ENCODE peak calls at places on chromosomes 6 and 20, in nine cellular contexts. C is CD8-positive, alpha-beta memory T cell; T is psoas muscle; K is endodermal cell; Y is IMR-90; D is right atrium auricular region; X is right cardiac atrium; L is body of pancreas; S is heart right ventricle. B is an unnamed sample. For H3K9me3, the result is how much of the 10 kb centered on the place peaks cover.

GRCh38 chr6:27478141-27478705 is 5.3 kb upstream of the ZNF184 start:
- DNase-seq in C (no peak), T (no peak), K (no peak), Y (peak), D (no peak), X (no peak), L (no peak), S (peak), B (no peak)

GRCh38 chr6:137901454-137901853 is 34.4 kb downstream of the TNFAIP3 start:
- DNase-seq in C (no peak), T (no peak), K (no peak), Y (no peak), D (no peak), X (no peak), L (peak), S (no peak), B (no peak)

GRCh38 chr20:48687097-48687800 is 140.6 kb downstream of the PREX1 start:
- DNase-seq in C (no peak), T (no peak), K (no peak), Y (no peak), D (no peak), X (no peak), L (no peak), S (no peak), B (no peak)

GRCh38 chr6:153028963-153029362 is 26.5 kb upstream of the MTRF1L start:
- DNase-seq in C (no peak), T (no peak), K (no peak), Y (no peak), D (no peak), X (no peak), L (no peak), S (no peak), B (no peak)

GRCh38 chr20:6311841-6312655 is 189.2 kb upstream of the FERMT1 start:
- DNase-seq in C (no peak), T (no peak), K (no peak), Y (no peak), D (no peak), X (no peak), L (no peak), S (no peak), B (no peak)

GRCh38 chr6:40900791-40901190 is 138.2 kb downstream of the UNC5CL start:
- DNase-seq in C (no peak), T (no peak), K (peak), Y (no peak), D (no peak), X (no peak), L (no peak), S (peak), B (no peak)

GRCh38 chr20:64083380-64084208 is 604 bp downstream of the LKAAEAR1 start:
- DNase-seq in C (peak), T (peak), K (peak), Y (peak), D (peak), X (peak), L (peak), S (peak), B (peak)

GRCh38 chr20:62804021-62804631 is 509 bp upstream of the OGFR start:
- DNase-seq in C (peak), T (no peak), K (no peak), Y (no peak), D (no peak), X (peak), L (no peak), S (no peak), B (no peak)

GRCh38 chr6:30319146-30319835 is 7.4 kb upstream of the TRIM39 start:
- DNase-seq in C (no peak), T (no peak), K (no peak), Y (peak), D (no peak), X (no peak), L (no peak), S (no peak), B (no peak)

GRCh38 chr6:41536884-41537347 is 9.3 kb upstream of the FOXP4 start:
- DNase-seq in C (no peak), T (no peak), K (no peak), Y (no peak), D (no peak), X (peak), L (peak), S (no peak), B (no peak)

GRCh38 chr20:38843346-38843745 is 37.8 kb downstream of the PPP1R16B start:
- DNase-seq in C (no peak), T (no peak), K (no peak), Y (no peak), D (no peak), X (no peak), L (no peak), S (no peak), B (no peak)

GRCh38 chr6:25312703-25313102 is 33.5 kb downstream of the CARMIL1 start:
- DNase-seq in C (no peak), T (no peak), K (no peak), Y (peak), D (no peak), X (no peak), L (no peak), S (no peak), B (no peak)

GRCh38 chr6:54361734-54362133 is 53.5 kb downstream of the TINAG start:
- DNase-seq in C (no peak), T (no peak), K (no peak), Y (no peak), D (no peak), X (no peak), L (no peak), S (no peak), B (no peak)

GRCh38 chr20:31239139-31239538 is 18.3 kb upstream of the DEFB115 start:
- DNase-seq in C (no peak), T (no peak), K (no peak), Y (no peak), D (no peak), X (no peak), L (no peak), S (no peak), B (no peak)
- H3K9me3 ChIP-seq in C (under half), T (half or more), K (half or more), Y (under half), D (half or more), X (under half), L (under half), S (half or more), B (under half)

DNA sequence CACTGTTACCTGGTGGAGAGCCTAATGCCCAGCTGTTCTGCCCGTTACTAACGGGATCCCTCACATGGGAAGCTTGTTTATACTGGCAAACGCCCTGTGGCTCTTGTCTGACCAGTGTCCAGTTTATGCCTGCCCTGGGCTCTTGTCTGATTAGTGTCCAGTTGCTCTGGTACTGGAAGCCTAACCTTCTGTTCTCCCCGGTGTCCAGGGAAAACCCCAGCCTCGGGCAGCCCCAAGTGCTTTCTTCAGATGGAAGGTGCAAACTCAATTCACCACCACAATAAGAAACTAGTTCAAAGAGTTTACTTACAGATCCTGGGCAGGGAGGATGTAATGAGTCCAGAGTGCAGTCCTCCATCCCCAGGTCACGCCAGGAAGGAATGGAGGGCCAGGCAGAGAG is 148.4 kb downstream of the TBXT start:
- DNase-seq in C (no peak), T (no peak), K (no peak), Y (no peak), D (no peak), X (no peak), L (no peak), S (no peak), B (no peak)
- H3K9me3 ChIP-seq in C (under half), T (under half), K (under half), Y (under half), D (under half), X (under half), L (under half), S (under half), B (under half)

DNA sequence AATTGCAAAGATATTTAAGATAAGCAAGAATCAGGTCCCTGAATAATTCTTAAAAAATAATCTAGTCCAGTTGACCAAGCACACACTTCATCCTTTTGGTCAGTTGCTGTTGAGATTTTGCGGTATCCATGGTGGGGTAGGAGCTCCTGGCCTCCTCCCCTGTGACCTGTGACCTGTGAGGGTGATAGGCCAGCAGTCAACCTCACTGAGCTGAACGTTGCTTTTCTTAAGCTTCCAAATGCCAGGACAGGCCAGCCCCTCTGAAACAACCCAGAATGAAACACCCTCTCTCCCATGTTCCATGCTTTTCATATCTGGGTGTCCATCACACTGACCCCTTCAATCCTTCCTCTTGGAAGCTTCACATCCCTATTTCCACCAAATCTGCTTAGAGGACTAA is 164.9 kb downstream of the THBS2 start:
- DNase-seq in C (no peak), T (no peak), K (no peak), Y (no peak), D (no peak), X (no peak), L (no peak), S (no peak), B (no peak)
- H3K9me3 ChIP-seq in C (under half), T (under half), K (under half), Y (under half), D (under half), X (under half), L (under half), S (under half), B (under half)

DNA sequence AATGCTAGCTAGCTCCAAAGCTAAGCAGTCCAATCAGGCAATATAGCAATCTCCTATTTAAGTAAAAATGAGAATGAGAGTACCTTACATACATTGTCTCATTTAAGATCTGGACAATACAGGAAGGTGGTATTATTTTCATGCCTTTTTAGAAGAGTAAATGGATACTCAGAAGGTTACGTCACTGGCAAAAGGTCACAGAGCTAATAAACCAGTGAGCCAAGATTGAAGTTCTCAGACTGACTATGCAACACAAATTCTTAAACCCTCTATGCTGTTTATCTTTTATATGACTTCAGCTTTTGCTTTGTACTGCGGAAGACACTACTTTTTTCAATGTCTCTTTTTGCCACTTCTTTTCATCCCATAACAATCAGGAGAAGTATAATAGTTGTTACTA is 135.2 kb upstream of the PRL start:
- DNase-seq in C (no peak), T (no peak), K (no peak), Y (no peak), D (no peak), X (no peak), L (no peak), S (no peak), B (no peak)
- H3K9me3 ChIP-seq in C (under half), T (under half), K (under half), Y (under half), D (under half), X (under half), L (under half), S (under half), B (under half)

DNA sequence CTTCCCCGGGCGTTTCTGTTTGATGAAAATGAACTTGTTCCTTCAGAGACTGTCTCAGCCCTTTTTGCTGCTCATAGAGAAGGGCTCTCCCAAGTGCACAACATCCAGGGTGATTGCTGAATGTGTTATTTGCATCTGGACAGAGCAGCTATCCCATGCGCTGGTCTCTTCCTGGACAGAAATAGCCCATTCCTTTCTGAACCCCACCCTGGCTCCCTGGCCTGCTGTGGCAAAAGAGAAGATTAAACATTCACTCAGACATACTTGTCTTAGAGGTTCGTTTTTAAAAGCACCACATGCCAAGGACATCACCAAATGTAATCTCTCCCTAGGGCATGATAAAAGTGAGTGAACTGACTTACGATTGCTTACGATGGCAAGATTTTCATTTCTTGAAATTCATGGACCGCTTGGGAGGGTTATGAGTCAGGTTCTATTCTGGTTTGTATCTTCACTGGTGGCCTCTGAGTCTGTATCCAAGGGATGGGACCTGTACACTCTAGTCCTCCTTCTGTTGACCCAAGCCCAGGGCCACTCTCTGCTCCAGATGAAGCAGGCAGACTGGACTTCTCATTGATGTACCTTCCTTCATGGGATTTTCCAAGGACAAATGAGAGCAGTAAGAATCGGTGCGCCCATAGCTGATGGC is 428.9 kb upstream of the CDH4 start:
- DNase-seq in C (no peak), T (no peak), K (no peak), Y (no peak), D (no peak), X (no peak), L (no peak), S (no peak), B (no peak)
- H3K9me3 ChIP-seq in C (under half), T (under half), K (under half), Y (under half), D (under half), X (under half), L (under half), S (under half), B (under half)

DNA sequence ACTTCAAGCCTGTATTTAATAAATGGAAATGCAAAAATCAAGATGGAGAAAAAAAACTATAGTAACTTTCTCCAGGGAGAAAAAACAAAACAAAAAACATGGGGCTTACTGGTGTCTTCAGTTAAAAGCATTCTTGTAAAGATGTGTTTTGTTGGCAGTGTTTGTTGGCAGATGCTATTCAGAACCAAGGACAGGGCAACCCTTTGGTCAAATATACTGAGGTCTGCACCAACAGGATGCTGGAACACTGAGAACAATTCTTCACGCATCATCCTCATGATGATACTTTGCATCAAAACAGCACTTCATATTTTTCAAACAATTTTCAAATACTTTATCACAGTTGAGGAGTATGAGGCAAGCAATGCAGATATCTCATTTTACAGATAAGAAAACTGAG is 63.7 kb upstream of the CBLN4 start:
- DNase-seq in C (no peak), T (no peak), K (no peak), Y (no peak), D (no peak), X (no peak), L (no peak), S (no peak), B (no peak)
- H3K9me3 ChIP-seq in C (under half), T (under half), K (half or more), Y (under half), D (under half), X (under half), L (under half), S (under half), B (under half)

GRCh38 chr6:168364793-168365421 is 45.3 kb upstream of the DACT2 start:
- DNase-seq in C (no peak), T (no peak), K (no peak), Y (no peak), D (no peak), X (no peak), L (no peak), S (no peak), B (no peak)

GRCh38 chr6:168363811-168364792 is 44.5 kb upstream of the DACT2 start:
- DNase-seq in C (no peak), T (peak), K (peak), Y (no peak), D (no peak), X (no peak), L (no peak), S (no peak), B (no peak)

GRCh38 chr6:168361766-168362165 is 42.2 kb upstream of the DACT2 start:
- DNase-seq in C (no peak), T (no peak), K (no peak), Y (no peak), D (no peak), X (no peak), L (no peak), S (no peak), B (no peak)

GRCh38 chr6:168362276-168362990 is 42.9 kb upstream of the DACT2 start:
- DNase-seq in C (no peak), T (peak), K (no peak), Y (no peak), D (no peak), X (no peak), L (no peak), S (no peak), B (no peak)

GRCh38 chr6:168363302-168363701 is 43.7 kb upstream of the DACT2 start:
- DNase-seq in C (no peak), T (no peak), K (no peak), Y (no peak), D (no peak), X (no peak), L (no peak), S (no peak), B (no peak)
- H3K9me3 ChIP-seq in C (under half), T (under half), K (under half), Y (under half), D (under half), X (under half), L (under half), S (under half), B (under half)

GRCh38 chr6:81026041-81026553 is 726.4 kb downstream of the TENT5A start:
- DNase-seq in C (no peak), T (no peak), K (no peak), Y (no peak), D (no peak), X (no peak), L (no peak), S (no peak), B (no peak)

GRCh38 chr6:81023708-81024107 is 728.8 kb downstream of the TENT5A start:
- DNase-seq in C (no peak), T (no peak), K (no peak), Y (no peak), D (no peak), X (no peak), L (no peak), S (no peak), B (no peak)

DNA sequence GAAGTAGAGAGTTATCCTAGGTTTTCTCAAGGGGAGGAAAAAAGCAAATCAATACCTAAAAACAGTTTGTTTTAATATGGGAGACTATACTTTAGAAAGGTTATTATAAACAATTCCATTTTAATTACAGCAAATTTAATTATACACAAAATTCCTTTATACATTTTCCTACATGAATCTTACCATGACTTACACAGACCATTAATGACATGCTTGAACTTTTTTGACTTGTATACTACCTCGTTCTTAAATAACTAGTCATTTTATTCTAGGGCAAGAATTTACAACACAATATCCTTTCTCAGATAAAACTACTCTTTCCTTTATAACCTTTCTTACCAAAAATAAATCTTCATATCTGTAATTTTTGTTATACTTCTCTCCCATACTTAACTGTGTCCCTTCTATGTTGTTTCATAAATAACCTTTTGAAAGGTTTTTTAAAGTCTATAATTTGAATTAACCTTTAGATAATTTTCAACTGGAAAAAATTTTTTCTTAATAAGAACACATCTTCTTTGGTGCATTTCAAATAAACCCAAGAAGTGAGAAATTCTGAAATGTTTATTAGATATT is 729.4 kb downstream of the TENT5A start:
- DNase-seq in C (no peak), T (no peak), K (no peak), Y (peak), D (no peak), X (no peak), L (no peak), S (no peak), B (no peak)
- H3K9me3 ChIP-seq in C (under half), T (under half), K (half or more), Y (under half), D (under half), X (under half), L (under half), S (under half), B (under half)